ENCODE peak calls at places on chromosome 14, in ten cellular contexts. I, V, N, Z, A, D, P, M, L and Q are unnamed samples.

GRCh38 chr14:90518941-90519256 is 122.1 kb downstream of the CALM1 start:
- DNase-seq in D (no peak), P (no peak), I (peak; percentile 39), Z (peak; percentile 54), A (no peak), V (no peak), L (peak; percentile 57), M (peak; percentile 58), N (peak; percentile 42), Q (peak; percentile 47)

GRCh38 chr14:24927809-24928208 is 122.1 kb downstream of the STXBP6 start:
- DNase-seq in I (no peak), V (no peak), D (no peak), L (no peak), M (no peak), N (no peak), Z (no peak), A (no peak), P (no peak), Q (no peak)

GRCh38 chr14:19800282-19801117 is 3.1 kb upstream of the OR4N2 start:
- DNase-seq in A (no peak), P (no peak), M (no peak), I (no peak), L (peak; percentile 87), D (no peak), Z (no peak), V (no peak), N (no peak), Q (no peak)

GRCh38 chr14:94447986-94448808 is 4.4 kb downstream of the SERPINA11 start:
- DNase-seq in M (no peak), A (no peak), Z (no peak), L (peak; percentile 18), D (no peak), V (peak; percentile 62), I (no peak), N (no peak), P (no peak), Q (no peak)

GRCh38 chr14:90274019-90274418 is 17.7 kb downstream of the PSMC1 start:
- DNase-seq in L (no peak), I (no peak), D (no peak), A (no peak), Z (no peak), V (no peak), N (no peak), M (no peak), P (no peak), Q (no peak)

GRCh38 chr14:68824517-68825347 is 31.9 kb upstream of the ZFP36L1 start:
- DNase-seq in M (peak; percentile 84), D (no peak), V (peak; percentile 91), L (peak; percentile 81), Z (peak; percentile 87), N (peak; percentile 86), P (peak; percentile 79), A (peak; percentile 82), I (no peak), Q (no peak)

GRCh38 chr14:73025544-73025943 is 1.4 kb downstream of the ZFYVE1 start:
- DNase-seq in D (no peak), A (peak; percentile 58), N (peak; percentile 37), Z (no peak), I (no peak), L (no peak), M (no peak), P (peak; percentile 40), V (no peak), Q (no peak)

GRCh38 chr14:21940887-21941855 is 267.6 kb upstream of the OR4E1 start:
- DNase-seq in N (peak; percentile 32), I (no peak), P (peak; percentile 18), M (peak; percentile 53), V (no peak), Z (no peak), L (no peak), D (no peak), A (no peak), Q (peak; percentile 11)

GRCh38 chr14:68146812-68147211 is 327.2 kb downstream of the RAD51B start:
- DNase-seq in N (peak; percentile 96), A (peak; percentile 97), Z (no peak), P (peak; percentile 96), L (no peak), V (no peak), M (no peak), I (no peak), D (no peak), Q (no peak)

GRCh38 chr14:35963209-35963608 is 137.1 kb downstream of the BRMS1L start:
- DNase-seq in N (peak; percentile 27), P (no peak), I (no peak), L (no peak), V (no peak), D (no peak), M (peak; percentile 8), Z (no peak), A (no peak), Q (no peak)

GRCh38 chr14:89681086-89682018 is 264.3 kb upstream of the FOXN3 start:
- DNase-seq in M (no peak), L (peak; percentile 39), A (peak; percentile 32), P (no peak), I (peak; percentile 19), V (no peak), D (peak; percentile 44), Z (peak; percentile 46), N (no peak), Q (peak; percentile 8)

GRCh38 chr14:101477648-101478047 is 83.6 kb upstream of the DIO3 start:
- DNase-seq in P (no peak), Z (no peak), A (no peak), I (no peak), V (no peak), N (peak; percentile 20), L (no peak), D (no peak), M (no peak), Q (no peak)

GRCh38 chr14:24403294-24404013 is 4.7 kb downstream of the NYNRIN start:
- DNase-seq in A (peak; percentile 57), D (no peak), M (no peak), I (no peak), P (peak; percentile 56), N (peak; percentile 46), V (no peak), Z (no peak), L (no peak), Q (no peak)